ENCODE peak calls at places on chromosomes 13 and 19, in four cellular contexts. D is GM03348; Z is T-helper 2 cell; G is effector CD4-positive, alpha-beta T cell. X is an unnamed sample.

GRCh38 chr13:38785047-38785446 is 98.2 kb downstream of the FREM2 start:
- DNase-seq in D (no peak), Z (no peak), G (no peak), X (no peak)

GRCh38 chr19:48639483-48640375 is 2.5 kb upstream of the DBP start:
- DNase-seq in G (no peak), D (no peak), Z (no peak), X (no peak)

GRCh38 chr19:4161415-4162077 is 8.1 kb downstream of the CREB3L3 start:
- DNase-seq in Z (no peak), G (no peak), D (no peak), X (no peak)

GRCh38 chr19:41206926-41207750 is 11.9 kb upstream of the AXL start:
- DNase-seq in D (peak; percentile 80), G (no peak), Z (no peak), X (no peak)

GRCh38 chr19:14015454-14016035 is 9.4 kb upstream of the RFX1 start:
- DNase-seq in Z (no peak), G (no peak), D (no peak), X (no peak)

GRCh38 chr13:24038846-24039330 is 121.6 kb upstream of the SPATA13 start:
- DNase-seq in Z (no peak), G (no peak), D (peak; percentile 59), X (peak; percentile 48)

GRCh38 chr13:30569901-30570576 is 47.7 kb upstream of the USPL1 start:
- DNase-seq in Z (no peak), D (peak; percentile 83), G (no peak), X (peak; percentile 83)

GRCh38 chr13:24863748-24864540 is 100.0 kb downstream of the RNF17 start:
- DNase-seq in D (no peak), Z (no peak), G (no peak), X (no peak)

GRCh38 chr19:35666251-35666913 is at the start of gene UPK1A:
- DNase-seq in D (no peak), G (no peak), Z (no peak), X (no peak)

GRCh38 chr19:41298327-41298964 is 11.5 kb upstream of the CCDC97 start:
- DNase-seq in D (peak; percentile 80), G (peak; percentile 53), Z (peak; percentile 71), X (peak; percentile 39)

GRCh38 chr19:1037553-1038115 is 2.3 kb upstream of the ABCA7 start:
- DNase-seq in G (no peak), Z (no peak), D (no peak), X (no peak)

GRCh38 chr13:48875071-48875470 is 100.6 kb upstream of the FNDC3A start:
- DNase-seq in Z (no peak), G (no peak), D (no peak), X (no peak)

GRCh38 chr13:36879218-36879938 is 40.7 kb downstream of the SMAD9 start:
- DNase-seq in Z (no peak), G (no peak), D (no peak), X (no peak)

GRCh38 chr13:59478908-59479307 is 684.8 kb downstream of the DIAPH3 start:
- DNase-seq in G (no peak), Z (no peak), D (no peak), X (no peak)

X was measured in MG63.